ENCODE peak calls at places on chromosomes 16 and 17, in seven cellular contexts. V, H, P, G, A, T and X are unnamed samples.

GRCh38 chr17:50212121-50212843 is 10.9 kb upstream of the COL1A1 start:
- DNase-seq in V (peak; percentile 41), H (no peak), P (no peak), G (no peak), A (no peak), T (peak; percentile 25), X (no peak)

GRCh38 chr16:15466131-15466530 is 31.7 kb downstream of the BMERB1 start:
- DNase-seq in V (no peak), H (no peak), P (no peak), G (no peak), A (no peak), T (no peak), X (no peak)

GRCh38 chr16:15980329-15980728 is 30.9 kb downstream of the ABCC1 start:
- DNase-seq in V (no peak), H (no peak), P (no peak), G (no peak), A (no peak), T (no peak), X (no peak)

GRCh38 chr17:78038748-78039288 is 80.3 kb downstream of the TNRC6C start:
- DNase-seq in V (no peak), H (no peak), P (no peak), G (no peak), A (no peak), T (no peak), X (no peak)

GRCh38 chr17:57541472-57542394 is 203.4 kb downstream of the CCDC182 start:
- DNase-seq in V (no peak), H (no peak), P (no peak), G (no peak), A (no peak), T (peak; percentile 76), X (no peak)

GRCh38 chr17:49459401-49459984 is 35.6 kb upstream of the NGFR start:
- DNase-seq in V (no peak), H (no peak), P (no peak), G (no peak), A (no peak), T (no peak), X (no peak)

GRCh38 chr16:60748366-60748765 is 1287.9 kb downstream of the CDH8 start:
- DNase-seq in V (no peak), H (peak; percentile 11), P (no peak), G (no peak), A (no peak), T (no peak), X (no peak)

GRCh38 chr16:11183035-11183812 is 72.8 kb downstream of the SOCS1 start:
- DNase-seq in V (peak; percentile 30), H (no peak), P (no peak), G (no peak), A (no peak), T (no peak), X (no peak)

GRCh38 chr17:62689441-62690167 is 62.1 kb downstream of the MRC2 start:
- DNase-seq in V (no peak), H (no peak), P (no peak), G (no peak), A (no peak), T (no peak), X (no peak)

GRCh38 chr16:3720418-3720817 is 3.1 kb upstream of the TRAP1 start:
- DNase-seq in V (no peak), H (no peak), P (no peak), G (no peak), A (no peak), T (no peak), X (no peak)

GRCh38 chr16:80543162-80543561 is 2.4 kb downstream of the DYNLRB2 start:
- DNase-seq in V (no peak), H (no peak), P (no peak), G (no peak), A (no peak), T (no peak), X (no peak)

GRCh38 chr17:77749316-77749715 is 209.2 kb upstream of the TNRC6C start:
- DNase-seq in V (no peak), H (no peak), P (peak; percentile 40), G (no peak), A (no peak), T (no peak), X (peak; percentile 52)

GRCh38 chr17:38542286-38542685 is 63.5 kb downstream of the SRCIN1 start:
- DNase-seq in V (no peak), H (no peak), P (no peak), G (no peak), A (no peak), T (no peak), X (no peak)

GRCh38 chr17:73126716-73127473 is 34.4 kb upstream of the SLC39A11 start:
- DNase-seq in V (no peak), H (peak; percentile 13), P (no peak), G (no peak), A (no peak), T (peak; percentile 39), X (no peak)

GRCh38 chr16:2172688-2173335 is 17.2 kb downstream of the TRAF7 start:
- DNase-seq in V (no peak), H (no peak), P (no peak), G (no peak), A (no peak), T (no peak), X (no peak)

GRCh38 chr16:2173366-2173765 is 17.8 kb downstream of the TRAF7 start:
- DNase-seq in V (no peak), H (no peak), P (no peak), G (no peak), A (no peak), T (no peak), X (no peak)

GRCh38 chr16:2175454-2175853 is 19.9 kb downstream of the TRAF7 start:
- DNase-seq in V (no peak), H (no peak), P (no peak), G (no peak), A (no peak), T (no peak), X (no peak)

GRCh38 chr16:2174396-2175131 is 19.0 kb downstream of the TRAF7 start:
- DNase-seq in V (no peak), H (no peak), P (no peak), G (no peak), A (no peak), T (no peak), X (peak; percentile 81)

DNA sequence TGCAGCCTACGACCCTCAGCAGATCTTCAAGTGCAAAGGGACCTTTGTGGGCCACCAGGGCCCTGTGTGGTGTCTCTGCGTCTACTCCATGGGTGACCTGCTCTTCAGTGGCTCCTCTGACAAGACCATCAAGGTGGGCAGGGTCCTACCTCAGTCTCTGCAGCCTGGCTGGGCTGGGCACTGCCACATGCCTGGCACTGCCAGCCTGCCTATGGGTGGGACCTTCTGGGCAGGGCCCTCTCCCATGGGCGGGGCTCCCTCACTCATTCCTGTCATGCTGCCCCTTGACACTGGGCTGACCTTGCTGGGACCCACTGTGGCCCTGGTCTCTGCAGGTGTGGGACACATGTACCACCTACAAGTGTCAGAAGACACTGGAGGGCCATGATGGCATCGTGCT is 18.3 kb downstream of the TRAF7 start:
- DNase-seq in V (no peak), H (no peak), P (no peak), G (no peak), A (no peak), T (no peak), X (no peak)
- H3K36me3 ChIP-seq in V (peaks cover 31% of the 10 kb centered on the region), H (no peaks in the 10 kb centered on the region), P (peaks cover 50% of the 10 kb centered on the region), G (peaks cover 94% of the 10 kb centered on the region), A (peaks cover 23% of the 10 kb centered on the region), T (peaks cover 76% of the 10 kb centered on the region), X (peaks cover 92% of the 10 kb centered on the region)

GRCh38 chr17:29293890-29294579 is at the start of gene NUFIP2:
- DNase-seq in V (peak; percentile 100), H (peak; percentile 96), P (peak; percentile 99), G (peak; percentile 100), A (peak; percentile 100), T (peak; percentile 93), X (peak; percentile 99)

GRCh38 chr17:29292071-29292991 is 1.6 kb downstream of the NUFIP2 start:
- DNase-seq in V (peak; percentile 72), H (peak; percentile 4), P (peak; percentile 85), G (peak; percentile 58), A (peak; percentile 59), T (peak; percentile 83), X (peak; percentile 92)

GRCh38 chr17:29292992-29293889 is 707 bp downstream of the NUFIP2 start:
- DNase-seq in V (peak; percentile 67), H (peak; percentile 27), P (peak; percentile 88), G (peak; percentile 61), A (peak; percentile 68), T (peak; percentile 67), X (peak; percentile 93)

GRCh38 chr17:29294580-29294900 is 592 bp upstream of the NUFIP2 start:
- DNase-seq in V (no peak), H (no peak), P (no peak), G (no peak), A (no peak), T (no peak), X (no peak)

DNA sequence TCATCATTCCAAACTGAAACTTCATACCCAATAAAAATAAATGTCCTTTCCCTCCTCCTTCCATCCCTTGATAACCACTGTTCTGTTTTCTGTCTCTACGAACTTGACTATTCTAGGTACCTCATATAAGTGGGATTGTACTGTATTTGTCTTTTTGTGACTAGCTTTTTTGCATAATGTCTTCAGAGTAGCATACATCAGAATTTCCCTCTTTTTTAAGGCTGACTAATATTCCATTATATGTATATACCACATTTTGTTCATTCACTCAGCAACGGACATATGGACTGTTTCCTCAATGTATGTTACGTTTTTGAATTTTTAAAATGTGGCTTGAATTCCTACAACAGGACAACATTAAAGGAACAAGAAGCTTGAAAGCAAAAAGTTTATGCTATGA is 1.5 kb upstream of the NUFIP2 start:
- DNase-seq in V (no peak), H (no peak), P (no peak), G (no peak), A (no peak), T (no peak), X (no peak)
- H3K27ac ChIP-seq in V (no peak overlapping the region), H (no peak overlapping the region), P (no peak overlapping the region), G (no peak overlapping the region), A (no peak overlapping the region), T (no peak overlapping the region), X (peak overlapping the region; percentile 100)

GRCh38 chr17:17456251-17456650 is 20.5 kb upstream of the MED9 start:
- DNase-seq in V (no peak), H (no peak), P (no peak), G (no peak), A (no peak), T (no peak), X (no peak)
- H3K4me3 ChIP-seq in V (no peak overlapping the region), H (no peak overlapping the region), P (no peak overlapping the region), G (no peak overlapping the region), A (no peak overlapping the region), T (no peak overlapping the region), X (no peak overlapping the region)

GRCh38 chr17:82769041-82769440 is 17.2 kb downstream of the TBCD start:
- DNase-seq in V (no peak), H (no peak), P (no peak), G (no peak), A (no peak), T (peak; percentile 8), X (no peak)
- H3K36me3 ChIP-seq in V (no peaks in the 10 kb centered on the region), H (peaks cover 30% of the 10 kb centered on the region), P (peaks cover 28% of the 10 kb centered on the region), G (peaks cover 73% of the 10 kb centered on the region), A (peaks cover 4% of the 10 kb centered on the region), T (peaks cover 42% of the 10 kb centered on the region), X (peaks cover 85% of the 10 kb centered on the region)